ENCODE peak calls at places on chromosomes 11 and 22, in seven cellular contexts. S is prostate gland; Q is naive thymus-derived CD4-positive, alpha-beta T cell; Y is fibroblast of lung; T is tibial nerve; X is left ventricle myocardium inferior; C is heart right ventricle. W is an unnamed sample.

GRCh38 chr11:16346975-16347374 is 9.4 kb downstream of the SOX6 start:
- DNase-seq in Q (no peak), T (no peak), C (no peak), Y (peak), S (no peak), X (no peak), W (peak)

GRCh38 chr11:128555606-128556005 is 31.8 kb downstream of the ETS1 start:
- DNase-seq in Y (peak), X (no peak), S (no peak), C (no peak), Q (no peak), T (no peak), W (peak)

GRCh38 chr11:62431171-62431895 is 12.5 kb downstream of the SCGB1A1 start:
- DNase-seq in X (no peak), T (no peak), C (no peak), Q (no peak), S (no peak), Y (peak), W (peak)

GRCh38 chr11:19777032-19777341 is 64.3 kb downstream of the NAV2 start:
- DNase-seq in Y (no peak), S (peak), T (no peak), Q (no peak), C (no peak), X (no peak), W (no peak)

GRCh38 chr22:49266561-49267519 is 560.8 kb downstream of the BRD1 start:
- DNase-seq in Y (no peak), X (no peak), Q (no peak), S (no peak), C (no peak), T (no peak), W (no peak)

GRCh38 chr11:16097543-16097942 is 258.8 kb downstream of the SOX6 start:
- DNase-seq in C (no peak), Y (no peak), T (no peak), Q (no peak), X (no peak), S (peak), W (no peak)

GRCh38 chr11:13118194-13118593 is 109.1 kb downstream of the RASSF10 start:
- DNase-seq in X (no peak), Y (peak), S (no peak), T (no peak), Q (no peak), C (no peak), W (peak)

GRCh38 chr11:60887531-60887930 is 18.9 kb downstream of the PRPF19 start:
- DNase-seq in C (no peak), X (no peak), Q (no peak), T (peak), Y (peak), S (peak), W (peak)

GRCh38 chr11:27618591-27618990 is 81.7 kb downstream of the BDNF start:
- DNase-seq in X (no peak), C (no peak), S (no peak), Y (no peak), T (no peak), Q (no peak), W (no peak)

GRCh38 chr11:37110383-37110782 is 512.3 kb upstream of the RAG2 start:
- DNase-seq in C (no peak), X (no peak), Y (no peak), Q (no peak), T (no peak), S (no peak), W (no peak)
- H3K27ac ChIP-seq in C (no peak), X (no peak), Y (no peak), Q (no peak), T (no peak), S (no peak), W (no peak)

GRCh38 chr11:17771415-17771814 is 36.8 kb downstream of the KCNC1 start:
- DNase-seq in T (no peak), Q (no peak), C (no peak), Y (no peak), X (no peak), S (no peak), W (no peak)
- H3K27ac ChIP-seq in T (no peak), Q (no peak), C (no peak), Y (no peak), X (no peak), S (no peak), W (no peak)

GRCh38 chr22:43253839-43254238 is 66.9 kb upstream of the TTLL12 start:
- DNase-seq in S (no peak), C (no peak), Y (no peak), Q (no peak), X (no peak), T (no peak), W (no peak)
- H3K27ac ChIP-seq in S (no peak), C (no peak), Y (no peak), Q (no peak), X (no peak), T (no peak), W (no peak)

GRCh38 chr22:39532215-39533071 is at the start of gene RPS19BP1:
- DNase-seq in C (peak), T (peak), Y (peak), X (peak), Q (peak), S (peak), W (peak)
- H3K27ac ChIP-seq in C (peak), T (peak), Y (peak), X (peak), Q (peak), S (peak), W (peak)

GRCh38 chr11:65427691-65428577 is 5.3 kb downstream of the NEAT1 start:
- DNase-seq in X (no peak), Y (peak), S (peak), C (no peak), T (peak), Q (no peak), W (no peak)

GRCh38 chr11:65425105-65425970 is 2.7 kb downstream of the NEAT1 start:
- DNase-seq in S (no peak), Q (peak), C (no peak), X (peak), T (peak), Y (peak), W (peak)

GRCh38 chr11:65424200-65425104 is 1.9 kb downstream of the NEAT1 start:
- DNase-seq in S (no peak), C (peak), X (peak), T (peak), Q (peak), Y (peak), W (no peak)

GRCh38 chr11:65426839-65427690 is 4.5 kb downstream of the NEAT1 start:
- DNase-seq in Q (no peak), C (no peak), Y (peak), T (peak), S (peak), X (peak), W (peak)

GRCh38 chr11:65425971-65426838 is 3.6 kb downstream of the NEAT1 start:
- DNase-seq in C (no peak), Q (peak), X (no peak), Y (peak), T (peak), S (no peak), W (peak)
- H3K27ac ChIP-seq in C (peak), Q (peak), X (peak), Y (peak), T (peak), S (peak), W (peak)

GRCh38 chr11:64101461-64101860 is 64.5 kb downstream of the MACROD1 start:
- DNase-seq in S (no peak), X (no peak), C (no peak), T (peak), Y (no peak), Q (no peak), W (no peak)

GRCh38 chr11:64100345-64100744 is 64.6 kb downstream of the FLRT1 start:
- DNase-seq in Y (no peak), C (no peak), S (no peak), T (no peak), X (no peak), Q (no peak), W (no peak)

GRCh38 chr11:64100782-64101358 is 65.0 kb downstream of the MACROD1 start:
- DNase-seq in Q (no peak), S (no peak), Y (no peak), C (no peak), X (no peak), T (no peak), W (no peak)

GRCh38 chr11:64103377-64103985 is 62.4 kb downstream of the MACROD1 start:
- DNase-seq in S (no peak), X (no peak), T (no peak), Y (no peak), C (no peak), Q (no peak), W (no peak)

DNA sequence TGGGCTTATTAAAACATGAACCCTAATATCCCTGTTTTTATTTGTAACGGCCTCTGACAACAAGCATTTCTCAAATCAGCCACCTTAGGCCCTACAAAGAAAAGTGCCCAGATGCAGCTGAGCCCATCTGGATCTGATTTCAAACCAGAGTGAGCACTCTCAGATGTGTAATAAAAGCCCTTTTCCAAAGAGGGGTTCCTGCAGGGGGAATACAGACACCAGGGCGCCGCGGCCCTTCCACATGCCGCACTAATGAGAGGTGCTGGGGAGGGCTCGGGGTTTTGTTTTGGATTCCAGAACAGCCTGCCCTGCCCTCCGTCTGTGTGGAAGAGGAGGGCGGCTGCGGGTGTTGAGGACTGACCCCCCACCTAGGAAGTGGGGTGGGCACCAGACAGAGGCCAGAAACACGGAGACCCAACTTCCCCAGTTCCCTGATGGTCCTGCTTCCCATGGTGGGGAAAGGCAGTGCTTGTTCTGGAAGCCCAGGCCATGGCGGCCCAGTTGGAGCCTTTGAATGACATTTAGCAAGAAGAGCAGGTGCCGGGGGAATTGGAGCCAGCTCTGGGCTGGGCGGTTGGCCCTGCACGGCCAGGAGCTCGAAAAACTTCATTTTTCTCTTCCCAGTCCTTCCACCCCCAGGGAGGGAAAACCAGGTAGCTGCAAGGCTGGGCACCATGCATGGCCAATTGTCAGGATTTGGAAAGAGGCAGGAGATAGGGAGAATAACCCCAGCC is 63.7 kb downstream of the MACROD1 start:
- DNase-seq in C (no peak), X (no peak), S (no peak), Y (no peak), T (no peak), Q (no peak), W (no peak)
- H3K27ac ChIP-seq in C (no peak), X (no peak), S (no peak), Y (no peak), T (peak), Q (no peak), W (no peak)

DNA sequence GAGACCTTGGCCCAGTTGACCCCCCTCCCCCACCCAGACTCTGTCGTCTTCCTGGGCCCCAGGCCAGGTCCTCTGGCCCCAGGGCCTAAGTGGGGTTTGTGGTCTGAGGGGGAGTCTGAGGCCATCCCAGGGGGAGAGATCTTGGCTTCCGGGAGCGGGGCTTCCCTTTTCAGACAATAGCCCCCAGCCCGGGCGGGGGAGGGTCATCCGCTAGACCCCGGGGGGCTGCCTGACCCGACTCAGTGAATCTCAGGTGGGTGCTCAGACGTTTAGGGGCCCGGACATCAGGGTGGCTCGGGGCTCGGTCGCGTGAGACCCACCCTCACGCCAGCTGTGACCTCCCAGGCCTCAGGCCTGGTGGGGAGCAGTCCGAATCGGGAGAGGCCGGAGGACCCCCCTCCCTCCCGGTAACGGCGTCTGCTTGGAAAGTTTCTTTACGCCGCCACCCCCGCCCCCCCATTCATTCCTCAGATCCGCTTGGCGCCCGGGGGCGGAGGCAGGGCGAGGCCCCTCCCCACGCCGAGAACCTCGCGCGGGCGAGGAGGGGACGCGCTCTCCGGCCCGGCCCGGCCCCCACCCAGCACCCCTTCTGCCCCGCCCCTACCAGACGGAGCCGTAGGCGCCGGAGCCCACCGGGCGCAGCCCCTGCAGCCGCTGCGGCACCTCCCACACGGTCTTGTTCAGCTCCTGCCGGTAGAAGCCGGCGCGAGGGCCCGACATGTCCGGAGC is 443 bp downstream of the MAPK11 start:
- DNase-seq in C (peak), X (peak), S (peak), T (no peak), Y (peak), Q (peak), W (no peak)
- H3K27ac ChIP-seq in C (peak), X (peak), S (peak), T (peak), Y (no peak), Q (no peak), W (no peak)